ENCODE peak calls at places on chromosomes 13 and 19, in seven cellular contexts. U is heart right ventricle; G is stimulated activated CD4-positive, alpha-beta T cell treated with anti-CD3 and anti-CD28 coated beads, Interleukin-12 subunit alpha, Interleukin-12 subunit beta, amount 100 ng/mL, for 24 hours; V is amniotic stem cell; F is CD4-positive, CD25-positive, alpha-beta regulatory T cell; W is uterus; B is foreskin fibroblast. K is an unnamed sample.

GRCh38 chr13:106580551-106580950 is 12.6 kb upstream of the ARGLU1 start:
- DNase-seq in W (no peak), G (no peak), V (no peak), U (no peak), B (no peak), F (no peak), K (no peak)

GRCh38 chr13:24264976-24265375 is 44.4 kb upstream of the C1QTNF9 start:
- DNase-seq in B (no peak), F (peak), G (peak), V (no peak), W (no peak), U (no peak), K (no peak)

GRCh38 chr19:55447421-55448174 is 4.5 kb upstream of the SHISA7 start:
- DNase-seq in V (no peak), U (no peak), W (no peak), B (peak), G (no peak), F (no peak), K (no peak)

GRCh38 chr19:34644991-34645461 is 31.9 kb downstream of the SCGB2B2 start:
- DNase-seq in U (no peak), W (no peak), F (no peak), B (no peak), V (no peak), G (no peak), K (no peak)

GRCh38 chr13:108155185-108156106 is 59.9 kb downstream of the LIG4 start:
- DNase-seq in U (peak), F (peak), G (peak), W (peak), B (peak), V (peak), K (no peak)

GRCh38 chr19:57934820-57935665 is at the start of gene ZNF418:
- DNase-seq in G (no peak), B (peak), F (peak), V (no peak), W (peak), U (peak), K (peak)

GRCh38 chr19:12940897-12941296 is 2.5 kb downstream of the CALR start:
- DNase-seq in B (no peak), U (no peak), F (no peak), W (no peak), G (no peak), V (no peak), K (no peak)

GRCh38 chr13:66644855-66645460 is 585.2 kb downstream of the PCDH9 start:
- DNase-seq in B (no peak), F (no peak), V (no peak), U (no peak), W (no peak), G (no peak), K (no peak)

GRCh38 chr19:33403973-33404304 is 30.4 kb downstream of the CEBPG start:
- DNase-seq in B (no peak), W (peak), G (no peak), U (no peak), F (no peak), V (no peak), K (no peak)

GRCh38 chr13:96346846-96347367 is 257.0 kb downstream of the HS6ST3 start:
- DNase-seq in B (no peak), G (no peak), V (no peak), U (no peak), F (no peak), W (no peak), K (no peak)

GRCh38 chr19:8208710-8209110 is 460 bp upstream of the CERS4 start:
- DNase-seq in U (peak), W (no peak), B (no peak), F (no peak), V (no peak), G (no peak), K (no peak)

GRCh38 chr19:16075430-16076153 is 703 bp upstream of the TPM4 start:
- DNase-seq in G (no peak), V (no peak), W (no peak), B (peak), F (no peak), U (no peak), K (no peak)

GRCh38 chr13:30983431-30983830 is 51.0 kb downstream of the TEX26 start:
- DNase-seq in F (no peak), B (no peak), U (no peak), W (no peak), V (no peak), G (no peak), K (no peak)

GRCh38 chr13:29503041-29503837 is 92.2 kb downstream of the SLC7A1 start:
- DNase-seq in B (peak), U (no peak), V (no peak), F (no peak), G (no peak), W (no peak), K (no peak)

GRCh38 chr19:10427169-10427568 is 6.8 kb downstream of the PDE4A start:
- DNase-seq in B (no peak), V (no peak), F (no peak), G (no peak), U (no peak), W (no peak), K (no peak)

GRCh38 chr19:46533085-46534081 is 37.7 kb upstream of the PNMA8B start:
- DNase-seq in V (no peak), U (no peak), F (no peak), W (no peak), G (no peak), B (no peak), K (no peak)

GRCh38 chr19:53545271-53546065 is 7.5 kb downstream of the ZNF331 start:
- DNase-seq in V (peak), F (no peak), U (no peak), W (no peak), B (peak), G (no peak), K (no peak)

GRCh38 chr19:36573948-36574726 is 1.0 kb upstream of the ZNF529 start:
- DNase-seq in G (no peak), U (no peak), B (peak), V (no peak), W (no peak), F (no peak), K (no peak)

GRCh38 chr13:45809810-45810394 is 41.7 kb downstream of the SIAH3 start:
- DNase-seq in F (no peak), W (no peak), V (no peak), B (no peak), U (no peak), G (no peak), K (no peak)

GRCh38 chr13:105370011-105370645 is 1165.3 kb downstream of the EFNB2 start:
- DNase-seq in G (no peak), W (no peak), U (no peak), B (no peak), F (no peak), V (no peak), K (no peak)

K was measured in kidney epithelial cell.